ENCODE peak calls at places on chromosome 7, in ten cellular contexts. E is GM23248; B is MM.1S; O is mucosa of descending colon; V is psoas muscle; I is body of pancreas; C is naive thymus-derived CD4-positive, alpha-beta T cell; Z is mesenchymal stem cell; P is fibroblast of lung; R is OCI-LY7. W is an unnamed sample. For H3K9me3, the result is how much of the 10 kb centered on the place peaks cover.

GRCh38 chr7:78149787-78150186 is 351.2 kb downstream of the PHTF2 start:
- DNase-seq in E (peak), B (no peak), O (no peak), V (no peak), I (no peak), C (no peak), Z (peak), P (peak), R (no peak), W (no peak)

GRCh38 chr7:26156454-26157365 is 4.7 kb downstream of the NFE2L3 start:
- DNase-seq in E (peak), B (peak), O (no peak), V (no peak), I (no peak), C (peak), Z (peak), P (peak), R (peak), W (no peak)

GRCh38 chr7:43781726-43782607 is 23.5 kb downstream of the BLVRA start:
- DNase-seq in E (peak), B (no peak), O (no peak), V (no peak), I (no peak), C (no peak), Z (peak), P (peak), R (no peak), W (no peak)

GRCh38 chr7:30760514-30761213 is 8.7 kb downstream of the INMT start:
- DNase-seq in E (no peak), B (no peak), O (no peak), V (no peak), I (peak), C (no peak), Z (peak), P (no peak), R (no peak), W (peak)

GRCh38 chr7:140229591-140230516 is 53.1 kb upstream of the KDM7A start:
- DNase-seq in E (no peak), B (peak), O (peak), V (no peak), I (peak), C (peak), Z (no peak), P (no peak), R (no peak), W (no peak)

GRCh38 chr7:32415936-32416335 is 74.2 kb downstream of the LSM5 start:
- DNase-seq in E (no peak), B (no peak), O (no peak), V (no peak), I (no peak), C (no peak), Z (no peak), P (no peak), R (no peak), W (no peak)

GRCh38 chr7:13185139-13185538 is 497.7 kb downstream of the ARL4A start:
- DNase-seq in E (no peak), B (no peak), O (no peak), V (no peak), I (no peak), C (no peak), Z (no peak), P (no peak), R (no peak), W (no peak)

GRCh38 chr7:33720870-33721269 is 184.5 kb upstream of the BMPER start:
- DNase-seq in E (no peak), B (no peak), O (no peak), V (no peak), I (no peak), C (no peak), Z (peak), P (no peak), R (no peak), W (no peak)

GRCh38 chr7:84085147-84085546 is 109.4 kb downstream of the SEMA3A start:
- DNase-seq in E (peak), B (no peak), O (no peak), V (no peak), I (no peak), C (no peak), Z (peak), P (peak), R (no peak), W (no peak)

GRCh38 chr7:105521027-105521730 is 892 bp downstream of the PUS7 start:
- DNase-seq in E (peak), B (peak), O (peak), V (peak), I (peak), C (peak), Z (peak), P (peak), R (peak), W (peak)

GRCh38 chr7:84232653-84233052 is 38.1 kb upstream of the SEMA3A start:
- DNase-seq in E (peak), B (no peak), O (no peak), V (no peak), I (no peak), C (no peak), Z (peak), P (peak), R (no peak), W (no peak)

GRCh38 chr7:37208528-37208927 is 240.1 kb downstream of the ELMO1 start:
- DNase-seq in E (peak), B (peak), O (no peak), V (peak), I (peak), C (peak), Z (peak), P (peak), R (peak), W (peak)

GRCh38 chr7:30845426-30846135 is 66.1 kb upstream of the AQP1 start:
- DNase-seq in E (peak), B (no peak), O (peak), V (peak), I (no peak), C (no peak), Z (peak), P (peak), R (no peak), W (peak)

GRCh38 chr7:134669388-134669787 is 22.7 kb downstream of the BPGM start:
- DNase-seq in E (no peak), B (no peak), O (no peak), V (no peak), I (no peak), C (no peak), Z (peak), P (no peak), R (no peak), W (no peak)

GRCh38 chr7:95621404-95621803 is 25.1 kb upstream of the PDK4 start:
- DNase-seq in E (no peak), B (no peak), O (no peak), V (no peak), I (peak), C (no peak), Z (no peak), P (no peak), R (no peak), W (no peak)

GRCh38 chr7:2041496-2042367 is 191.0 kb downstream of the MAD1L1 start:
- DNase-seq in E (no peak), B (no peak), O (peak), V (peak), I (peak), C (no peak), Z (no peak), P (no peak), R (peak), W (no peak)

GRCh38 chr7:2619120-2619519 is 12.7 kb upstream of the TTYH3 start:
- DNase-seq in E (peak), B (no peak), O (no peak), V (no peak), I (no peak), C (no peak), Z (peak), P (peak), R (no peak), W (no peak)

GRCh38 chr7:142033154-142033553 is 37.5 kb downstream of the MGAM start:
- DNase-seq in E (no peak), B (no peak), O (no peak), V (no peak), I (no peak), C (no peak), Z (no peak), P (no peak), R (no peak), W (no peak)

GRCh38 chr7:100825760-100826545 is 1.4 kb downstream of the EPHB4 start:
- DNase-seq in E (peak), B (no peak), O (peak), V (peak), I (no peak), C (no peak), Z (peak), P (peak), R (no peak), W (no peak)

GRCh38 chr7:46244752-46245151 is 323.7 kb upstream of the IGFBP3 start:
- DNase-seq in E (peak), B (no peak), O (no peak), V (no peak), I (no peak), C (no peak), Z (no peak), P (peak), R (no peak), W (no peak)

GRCh38 chr7:133545613-133546012 is 292.7 kb downstream of the EXOC4 start:
- DNase-seq in E (peak), B (no peak), O (no peak), V (no peak), I (no peak), C (no peak), Z (peak), P (peak), R (no peak), W (no peak)

GRCh38 chr7:143367972-143368371 is 5.5 kb upstream of the FAM131B start:
- DNase-seq in E (peak), B (no peak), O (peak), V (no peak), I (peak), C (no peak), Z (no peak), P (no peak), R (no peak), W (no peak)

GRCh38 chr7:135098391-135098790 is 49.5 kb upstream of the TMEM140 start:
- DNase-seq in E (no peak), B (no peak), O (no peak), V (no peak), I (no peak), C (no peak), Z (no peak), P (no peak), R (no peak), W (no peak)

GRCh38 chr7:140485463-140486265 is 6.4 kb upstream of the MKRN1 start:
- DNase-seq in E (no peak), B (no peak), O (peak), V (peak), I (no peak), C (no peak), Z (no peak), P (no peak), R (no peak), W (no peak)

GRCh38 chr7:105764506-105764905 is 111.9 kb downstream of the ATXN7L1 start:
- DNase-seq in E (no peak), B (no peak), O (no peak), V (no peak), I (no peak), C (no peak), Z (no peak), P (peak), R (no peak), W (no peak)

GRCh38 chr7:43501881-43502280 is 81.0 kb upstream of the STK17A start:
- DNase-seq in E (peak), B (no peak), O (no peak), V (no peak), I (no peak), C (no peak), Z (peak), P (peak), R (no peak), W (no peak)

GRCh38 chr7:87589631-87590030 is 11.1 kb downstream of the ABCB1 start:
- DNase-seq in E (no peak), B (no peak), O (no peak), V (no peak), I (no peak), C (no peak), Z (no peak), P (no peak), R (no peak), W (no peak)

GRCh38 chr7:105723582-105723981 is 142.3 kb upstream of the EFCAB10 start:
- DNase-seq in E (no peak), B (no peak), O (no peak), V (no peak), I (no peak), C (no peak), Z (no peak), P (no peak), R (no peak), W (no peak)

GRCh38 chr7:7249814-7250213 is 67.5 kb downstream of the C1GALT1 start:
- DNase-seq in E (no peak), B (no peak), O (no peak), V (no peak), I (no peak), C (no peak), Z (no peak), P (no peak), R (no peak), W (no peak)

GRCh38 chr7:32670105-32670504 is 174.8 kb downstream of the AVL9 start:
- DNase-seq in E (peak), B (no peak), O (no peak), V (no peak), I (no peak), C (no peak), Z (peak), P (peak), R (no peak), W (no peak)

GRCh38 chr7:30278849-30279505 is 5.4 kb upstream of the ZNRF2 start:
- DNase-seq in E (no peak), B (no peak), O (no peak), V (no peak), I (no peak), C (no peak), Z (no peak), P (no peak), R (peak), W (no peak)

GRCh38 chr7:44278451-44279161 is 46.8 kb downstream of the CAMK2B start:
- DNase-seq in E (peak), B (no peak), O (peak), V (peak), I (peak), C (no peak), Z (no peak), P (peak), R (no peak), W (no peak)

GRCh38 chr7:87398441-87398840 is 53.0 kb downstream of the CROT start:
- DNase-seq in E (peak), B (no peak), O (no peak), V (no peak), I (no peak), C (no peak), Z (peak), P (peak), R (no peak), W (no peak)

GRCh38 chr7:100806276-100806675 is 21.0 kb downstream of the EPHB4 start:
- DNase-seq in E (no peak), B (no peak), O (no peak), V (no peak), I (no peak), C (no peak), Z (no peak), P (no peak), R (no peak), W (no peak)

GRCh38 chr7:149568218-149568617 is 70.6 kb upstream of the ZNF746 start:
- DNase-seq in E (no peak), B (no peak), O (no peak), V (no peak), I (no peak), C (no peak), Z (no peak), P (no peak), R (no peak), W (no peak)

GRCh38 chr7:85001493-85002345 is 185.1 kb downstream of the SEMA3D start:
- DNase-seq in E (no peak), B (no peak), O (no peak), V (no peak), I (no peak), C (no peak), Z (peak), P (no peak), R (no peak), W (no peak)

GRCh38 chr7:24896031-24896433 is 83.9 kb downstream of the OSBPL3 start:
- DNase-seq in E (no peak), B (peak), O (no peak), V (no peak), I (no peak), C (no peak), Z (no peak), P (no peak), R (peak), W (no peak)

GRCh38 chr7:158804335-158804734 is 25.0 kb downstream of the ESYT2 start:
- DNase-seq in E (no peak), B (no peak), O (no peak), V (no peak), I (no peak), C (no peak), Z (no peak), P (no peak), R (no peak), W (no peak)

GRCh38 chr7:121741896-121742295 is 131.1 kb upstream of the PTPRZ1 start:
- DNase-seq in E (no peak), B (no peak), O (no peak), V (no peak), I (no peak), C (no peak), Z (no peak), P (peak), R (no peak), W (no peak)

GRCh38 chr7:30212720-30213119 is 71.7 kb upstream of the ZNRF2 start:
- DNase-seq in E (no peak), B (no peak), O (no peak), V (no peak), I (no peak), C (no peak), Z (no peak), P (no peak), R (no peak), W (no peak)

GRCh38 chr7:114939484-114940097 is 17.7 kb downstream of the MDFIC start:
- DNase-seq in E (peak), B (no peak), O (no peak), V (peak), I (no peak), C (no peak), Z (no peak), P (peak), R (peak), W (no peak)
- H3K4me3 ChIP-seq in E (no peak), B (no peak), O (no peak), V (no peak), I (no peak), C (no peak), Z (no peak), P (no peak), R (no peak), W (no peak)

DNA sequence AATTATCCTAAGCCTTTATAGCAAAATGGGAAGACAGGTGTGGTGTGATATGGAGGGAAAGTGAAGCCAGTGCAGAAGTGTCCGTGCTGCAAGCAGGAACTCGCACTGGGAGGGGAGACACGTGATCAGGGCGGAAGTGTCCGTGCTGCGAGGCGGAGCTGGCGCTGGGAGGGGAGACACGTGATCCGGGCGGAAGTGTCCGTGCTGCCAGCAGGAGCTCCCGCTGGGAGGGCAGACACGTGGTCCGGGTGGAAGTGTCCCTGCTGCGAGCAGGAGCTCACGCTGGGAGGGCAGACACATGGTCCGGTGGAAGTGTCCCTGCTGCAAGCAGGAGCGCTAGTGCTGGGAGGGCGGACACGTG is 40.5 kb upstream of the PRKAR1B start:
- DNase-seq in E (no peak), B (no peak), O (no peak), V (no peak), I (no peak), C (no peak), Z (no peak), P (no peak), R (no peak), W (no peak)
- H3K9me3 ChIP-seq in E (under half), B (under half), O (under half), V (under half), I (under half), C (under half), Z (under half), P (under half), R (under half), W (under half)

GRCh38 chr7:18593602-18594279 is 98.2 kb downstream of the HDAC9 start:
- DNase-seq in E (no peak), B (peak), O (no peak), V (no peak), I (no peak), C (no peak), Z (peak), P (no peak), R (peak), W (no peak)

GRCh38 chr7:18590259-18590658 is 94.7 kb downstream of the HDAC9 start:
- DNase-seq in E (peak), B (no peak), O (no peak), V (no peak), I (no peak), C (no peak), Z (peak), P (no peak), R (no peak), W (no peak)

GRCh38 chr7:18590744-18591340 is 95.3 kb downstream of the HDAC9 start:
- DNase-seq in E (peak), B (peak), O (no peak), V (no peak), I (no peak), C (no peak), Z (peak), P (peak), R (peak), W (no peak)
- H3K4me3 ChIP-seq in E (peak), B (no peak), O (no peak), V (no peak), I (no peak), C (no peak), Z (no peak), P (no peak), R (no peak), W (no peak)

DNA sequence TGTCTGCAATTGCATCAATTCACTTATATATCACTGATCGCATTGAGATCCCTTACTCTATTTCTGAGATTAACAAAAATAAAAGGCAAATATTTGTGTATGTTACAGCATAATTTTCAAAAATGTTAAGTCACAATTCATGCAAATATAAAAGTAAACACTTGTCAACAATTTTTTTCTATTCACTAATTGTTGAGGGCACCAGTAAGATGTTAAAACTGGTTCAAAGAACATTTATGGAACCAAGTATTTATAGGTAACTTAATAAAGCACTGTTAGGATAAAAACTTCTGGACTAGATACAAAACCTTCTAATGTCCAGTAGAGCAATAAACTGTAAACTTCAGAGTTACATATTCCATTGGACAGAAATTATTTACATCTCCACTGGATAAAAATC is 586.1 kb upstream of the AUTS2 start:
- DNase-seq in E (no peak), B (no peak), O (no peak), V (no peak), I (no peak), C (no peak), Z (no peak), P (no peak), R (no peak), W (no peak)
- H3K9me3 ChIP-seq in E (under half), B (under half), O (half or more), V (under half), I (under half), C (under half), Z (under half), P (under half), R (under half), W (under half)

GRCh38 chr7:74372511-74373111 is 81.1 kb upstream of the GTF2IRD1 start:
- DNase-seq in E (no peak), B (no peak), O (peak), V (peak), I (no peak), C (no peak), Z (peak), P (peak), R (no peak), W (no peak)
- H3K4me3 ChIP-seq in E (no peak), B (no peak), O (no peak), V (peak), I (no peak), C (no peak), Z (no peak), P (no peak), R (no peak), W (peak)

GRCh38 chr7:67671006-67671405 is 674.4 kb downstream of the TYW1 start:
- DNase-seq in E (no peak), B (no peak), O (no peak), V (no peak), I (no peak), C (no peak), Z (no peak), P (no peak), R (no peak), W (no peak)
- H3K9me3 ChIP-seq in E (under half), B (under half), O (under half), V (under half), I (under half), C (under half), Z (under half), P (under half), R (under half), W (under half)

W was measured in right atrium auricular region.